ENCODE peak calls at places on chromosome 4, in six cellular contexts. M is breast epithelium, R is ascending aorta, Y is cardiac muscle cell, G is foreskin keratinocyte, Z is pancreas. L is an unnamed sample.
A peak's percentile ranks its signal among the peaks of the same experiment; 100 is the strongest.

GRCh38 chr4:39565925-39566630 is 38.8 kb upstream of the UGDH start:
- DNase-seq in M (no peak), R (no peak), Y (peak; percentile 69), G (peak; percentile 93), Z (no peak), L (no peak)

GRCh38 chr4:110826656-110827055 is 203.8 kb upstream of the PITX2 start:
- DNase-seq in M (no peak), R (no peak), Y (no peak), G (no peak), Z (no peak), L (no peak)

GRCh38 chr4:136861081-136861480 is 671.2 kb downstream of the PCDH18 start:
- DNase-seq in M (no peak), R (no peak), Y (no peak), G (no peak), Z (no peak), L (no peak)

GRCh38 chr4:80005863-80006262 is 67.2 kb downstream of the ANTXR2 start:
- DNase-seq in M (no peak), R (no peak), Y (no peak), G (peak; percentile 63), Z (no peak), L (no peak)

GRCh38 chr4:151012836-151013235 is 2.2 kb downstream of the LRBA start:
- DNase-seq in M (no peak), R (no peak), Y (no peak), G (peak; percentile 18), Z (no peak), L (peak; percentile 63)

GRCh38 chr4:54094449-54094848 is 5.5 kb upstream of the GSX2 start:
- DNase-seq in M (no peak), R (no peak), Y (no peak), G (no peak), Z (no peak), L (no peak)

GRCh38 chr4:186810613-186811150 is 87.0 kb upstream of the FAT1 start:
- DNase-seq in M (no peak), R (no peak), Y (no peak), G (no peak), Z (no peak), L (no peak)

GRCh38 chr4:176191974-176192373 is 3.4 kb downstream of the SPATA4 start:
- DNase-seq in M (no peak), R (no peak), Y (no peak), G (no peak), Z (no peak), L (no peak)

GRCh38 chr4:103098746-103099421 is 750 bp downstream of the BDH2 start:
- DNase-seq in M (no peak), R (no peak), Y (peak; percentile 44), G (no peak), Z (no peak), L (no peak)

GRCh38 chr4:74423101-74423500 is 21.8 kb upstream of the AREG start:
- DNase-seq in M (no peak), R (no peak), Y (peak; percentile 90), G (no peak), Z (no peak), L (no peak)

GRCh38 chr4:144667500-144667899 is 21.5 kb downstream of the HHIP start:
- DNase-seq in M (no peak), R (no peak), Y (peak; percentile 32), G (no peak), Z (no peak), L (no peak)

GRCh38 chr4:88110826-88111225 is 47.6 kb downstream of the ABCG2 start:
- DNase-seq in M (no peak), R (no peak), Y (no peak), G (peak; percentile 16), Z (no peak), L (no peak)

GRCh38 chr4:76836860-76837564 is 60.9 kb downstream of the SOWAHB start:
- DNase-seq in M (no peak), R (no peak), Y (no peak), G (no peak), Z (no peak), L (no peak)

GRCh38 chr4:113958766-113959540 is 20.5 kb downstream of the ARSJ start:
- DNase-seq in M (no peak), R (no peak), Y (peak; percentile 90), G (peak; percentile 87), Z (no peak), L (no peak)

GRCh38 chr4:33831667-33832066 is 2412.6 kb downstream of the ARAP2 start:
- DNase-seq in M (no peak), R (no peak), Y (peak; percentile 56), G (peak; percentile 15), Z (no peak), L (no peak)

GRCh38 chr4:98510757-98511517 is 147.5 kb downstream of the TSPAN5 start:
- DNase-seq in M (no peak), R (no peak), Y (peak; percentile 81), G (peak; percentile 59), Z (no peak), L (no peak)

GRCh38 chr4:109787807-109788206 is 14.0 kb downstream of the CFI start:
- DNase-seq in M (no peak), R (no peak), Y (no peak), G (no peak), Z (no peak), L (no peak)

GRCh38 chr4:95093460-95093859 is 335.7 kb downstream of the BMPR1B start:
- DNase-seq in M (no peak), R (no peak), Y (no peak), G (no peak), Z (no peak), L (no peak)

GRCh38 chr4:901192-901910 is 30.8 kb downstream of the GAK start:
- DNase-seq in M (no peak), R (no peak), Y (no peak), G (no peak), Z (no peak), L (peak; percentile 54)

GRCh38 chr4:173448919-173449641 is 50.2 kb upstream of the SCRG1 start:
- DNase-seq in M (no peak), R (no peak), Y (no peak), G (no peak), Z (no peak), L (no peak)

GRCh38 chr4:57154926-57155325 is 44.7 kb upstream of the IGFBP7 start:
- DNase-seq in M (no peak), R (no peak), Y (no peak), G (no peak), Z (no peak), L (no peak)

GRCh38 chr4:121072080-121072835 is at the start of gene NDNF:
- DNase-seq in M (no peak), R (no peak), Y (peak; percentile 47), G (no peak), Z (peak; percentile 38), L (peak; percentile 86)

GRCh38 chr4:121070696-121071639 is 1.4 kb downstream of the NDNF start:
- DNase-seq in M (no peak), R (no peak), Y (peak; percentile 44), G (no peak), Z (peak; percentile 28), L (peak; percentile 81)

GRCh38 chr4:121070274-121070673 is 2.1 kb downstream of the NDNF start:
- DNase-seq in M (no peak), R (no peak), Y (no peak), G (no peak), Z (no peak), L (no peak)

GRCh38 chr4:121072836-121073362 is 564 bp upstream of the NDNF start:
- DNase-seq in M (no peak), R (no peak), Y (no peak), G (no peak), Z (no peak), L (peak; percentile 68)

DNA sequence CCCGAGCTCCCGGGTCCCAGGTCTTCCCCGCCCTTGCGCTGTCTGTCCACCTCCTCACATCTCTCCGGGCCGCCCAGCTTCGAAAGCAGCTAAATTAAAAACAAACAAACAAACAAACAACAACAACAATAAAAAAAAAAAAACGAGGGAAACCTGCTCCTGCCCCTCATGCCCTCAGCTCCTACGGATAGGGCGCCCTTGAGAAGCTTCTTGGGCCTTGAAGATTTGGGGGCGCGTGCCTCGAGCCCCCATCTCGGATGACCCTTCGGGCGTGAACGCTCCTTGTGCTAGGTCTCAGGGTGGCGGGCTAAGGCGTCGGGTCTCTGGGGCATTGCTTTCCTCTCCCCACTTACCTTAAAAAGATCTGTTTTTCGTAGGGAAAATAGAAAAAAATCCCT is 696 bp downstream of the NDNF start:
- DNase-seq in M (no peak), R (no peak), Y (no peak), G (no peak), Z (no peak), L (peak; percentile 43)
- H3K27me3 ChIP-seq in M (no peaks in the 10 kb centered on the region), R (no peaks in the 10 kb centered on the region), Y (peaks cover 5% of the 10 kb centered on the region), G (peaks cover 92% of the 10 kb centered on the region), Z (no peaks in the 10 kb centered on the region), L (peaks cover 9% of the 10 kb centered on the region)

GRCh38 chr4:61308033-61308432 is 107.9 kb downstream of the ADGRL3 start:
- DNase-seq in M (no peak), R (no peak), Y (no peak), G (no peak), Z (no peak), L (no peak)
- H3K27ac ChIP-seq in M (no peak overlapping the region), R (no peak overlapping the region), Y (no peak overlapping the region), G (no peak overlapping the region), Z (no peak overlapping the region), L (no peak overlapping the region)

DNA sequence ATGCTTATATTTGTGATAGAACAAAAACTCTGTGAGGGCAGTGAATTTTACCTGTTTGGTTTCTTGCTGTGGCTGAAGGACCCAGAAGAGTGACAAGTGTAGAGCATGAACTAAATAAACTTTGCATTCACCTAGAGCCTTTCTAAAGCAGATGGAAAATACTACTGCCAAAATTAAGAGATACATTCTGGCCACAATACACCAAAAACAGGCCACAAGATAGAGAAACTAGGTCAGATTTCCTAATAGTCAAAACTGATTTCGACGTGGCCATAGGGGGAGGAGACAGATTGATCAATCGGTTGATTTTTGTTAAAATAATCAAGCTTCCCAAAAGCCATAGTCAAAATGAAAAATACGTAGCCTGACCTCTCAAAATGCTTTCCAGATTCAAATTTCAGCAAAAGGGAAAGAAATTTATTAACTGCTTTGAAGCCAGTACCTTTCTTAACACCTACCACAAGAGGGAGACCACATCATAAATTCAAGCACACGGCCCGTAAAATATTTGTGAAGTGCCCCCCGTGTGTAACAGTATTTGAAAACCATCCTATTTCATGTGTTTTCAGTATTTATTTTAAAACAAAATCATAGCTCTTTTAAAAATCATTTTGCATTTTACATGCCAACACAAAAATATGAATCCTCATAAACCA is 132.4 kb downstream of the CORIN start:
- DNase-seq in M (no peak), R (no peak), Y (peak; percentile 48), G (no peak), Z (no peak), L (no peak)
- TF ChIP-seq CTCF in M (no peak), R (no peak), Y (peak; percentile 33), G (peak; percentile 55), Z (peak; percentile 27), L (no peak)

DNA sequence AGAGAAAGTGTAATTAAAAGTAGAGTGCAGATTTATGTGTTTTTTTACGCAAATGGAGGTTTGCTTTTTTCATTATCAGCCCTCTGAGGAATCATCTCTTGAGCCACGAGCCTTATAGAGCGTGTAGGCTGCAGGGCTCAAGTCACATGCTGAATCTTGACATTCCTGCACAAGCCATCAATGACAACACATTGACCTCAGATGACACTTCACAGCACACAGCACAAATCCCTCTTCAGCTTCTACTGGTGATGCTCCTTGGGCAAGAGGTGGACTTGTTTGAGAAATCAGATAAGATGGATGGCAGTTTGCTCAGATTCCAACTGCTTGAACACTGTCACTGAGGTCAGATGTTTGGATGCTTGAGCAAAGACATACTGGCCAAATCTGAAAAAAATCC is 250.6 kb downstream of the SNCA start:
- DNase-seq in M (no peak), R (no peak), Y (no peak), G (no peak), Z (no peak), L (no peak)
- H3K27me3 ChIP-seq in M (no peaks in the 10 kb centered on the region), R (no peaks in the 10 kb centered on the region), Y (no peaks in the 10 kb centered on the region), G (no peaks in the 10 kb centered on the region), Z (no peaks in the 10 kb centered on the region), L (no peaks in the 10 kb centered on the region)

GRCh38 chr4:105988671-105989070 is 93.4 kb downstream of the NPNT start:
- DNase-seq in M (no peak), R (no peak), Y (no peak), G (no peak), Z (no peak), L (no peak)
- H3K27ac ChIP-seq in M (no peak overlapping the region), R (peak overlapping the region; percentile 79), Y (no peak overlapping the region), G (no peak overlapping the region), Z (no peak overlapping the region), L (no peak overlapping the region)

L was measured in left lung.